ENCODE peak calls at places on chromosomes 11 and 22, in four cellular contexts. One of them, this sample, is unnamed. For H3K4me1, the result is how much of the 10 kb centered on the place peaks cover.

GRCh38 chr11:57224537-57224936 is 12.5 kb downstream of the APLNR start:
- DNase-seq in IMR-90: peak
- DNase-seq in H1: no peak
- DNase-seq in mesendoderm: no peak
- DNase-seq in this sample: no peak

GRCh38 chr11:1486054-1486825 is at the start of gene MOB2:
- DNase-seq in IMR-90: peak
- DNase-seq in H1: no peak
- DNase-seq in mesendoderm: no peak
- DNase-seq in this sample: no peak

GRCh38 chr11:130703489-130704190 is 212.6 kb downstream of the SNX19 start:
- DNase-seq in IMR-90: no peak
- DNase-seq in H1: no peak
- DNase-seq in mesendoderm: no peak
- DNase-seq in this sample: no peak

GRCh38 chr11:125063429-125064043 is 431 bp downstream of the SLC37A2 start:
- DNase-seq in IMR-90: no peak
- DNase-seq in H1: no peak
- DNase-seq in mesendoderm: peak
- DNase-seq in this sample: peak

GRCh38 chr11:16382638-16383380 is 26.5 kb upstream of the SOX6 start:
- DNase-seq in IMR-90: peak
- DNase-seq in H1: no peak
- DNase-seq in mesendoderm: no peak
- DNase-seq in this sample: no peak

GRCh38 chr11:13924801-13925327 is 37.7 kb upstream of the SPON1 start:
- DNase-seq in IMR-90: no peak
- DNase-seq in H1: no peak
- DNase-seq in mesendoderm: peak
- DNase-seq in this sample: no peak

GRCh38 chr11:129724866-129725265 is 90.8 kb upstream of the TMEM45B start:
- DNase-seq in IMR-90: no peak
- DNase-seq in H1: no peak
- DNase-seq in mesendoderm: no peak
- DNase-seq in this sample: no peak

GRCh38 chr11:44934735-44935250 is 15.9 kb downstream of the TP53I11 start:
- DNase-seq in IMR-90: no peak
- DNase-seq in H1: no peak
- DNase-seq in mesendoderm: no peak
- DNase-seq in this sample: no peak

GRCh38 chr11:130467116-130467990 is 18.9 kb downstream of the ADAMTS15 start:
- DNase-seq in IMR-90: no peak
- DNase-seq in H1: no peak
- DNase-seq in mesendoderm: no peak
- DNase-seq in this sample: no peak

GRCh38 chr11:117328414-117329010 is 858 bp downstream of the CEP164 start:
- DNase-seq in IMR-90: peak
- DNase-seq in H1: no peak
- DNase-seq in mesendoderm: peak
- DNase-seq in this sample: peak

GRCh38 chr11:13391217-13391616 is 71.8 kb downstream of the BTBD10 start:
- DNase-seq in IMR-90: no peak
- DNase-seq in H1: no peak
- DNase-seq in mesendoderm: no peak
- DNase-seq in this sample: no peak

GRCh38 chr11:33941637-33942160 is 49.8 kb upstream of the LMO2 start:
- DNase-seq in IMR-90: no peak
- DNase-seq in H1: no peak
- DNase-seq in mesendoderm: peak
- DNase-seq in this sample: no peak

GRCh38 chr22:49553076-49553475 is 274.6 kb downstream of the BRD1 start:
- DNase-seq in IMR-90: no peak
- DNase-seq in H1: no peak
- DNase-seq in mesendoderm: no peak
- DNase-seq in this sample: no peak

GRCh38 chr22:35510481-35510934 is 30.1 kb upstream of the RASD2 start:
- DNase-seq in IMR-90: peak
- DNase-seq in H1: no peak
- DNase-seq in mesendoderm: no peak
- DNase-seq in this sample: no peak
- H2BK15ac ChIP-seq in IMR-90: no peak
- H2BK15ac ChIP-seq in H1: peak
- H2BK15ac ChIP-seq in mesendoderm: no peak
- H2BK15ac ChIP-seq in this sample: no peak

GRCh38 chr22:36318442-36318841 is 65.5 kb downstream of the APOL1 start:
- DNase-seq in IMR-90: no peak
- DNase-seq in H1: no peak
- DNase-seq in mesendoderm: no peak
- DNase-seq in this sample: no peak
- H3K56ac ChIP-seq in IMR-90: no peak
- H3K56ac ChIP-seq in H1: no peak
- H3K56ac ChIP-seq in mesendoderm: no peak
- H3K56ac ChIP-seq in this sample: no peak

GRCh38 chr11:61975638-61976419 is 8.4 kb upstream of the FTH1 start:
- DNase-seq in IMR-90: no peak
- DNase-seq in H1: no peak
- DNase-seq in mesendoderm: no peak
- DNase-seq in this sample: no peak
- H3K4me1 ChIP-seq in IMR-90: under half
- H3K4me1 ChIP-seq in H1: under half
- H3K4me1 ChIP-seq in mesendoderm: under half
- H3K4me1 ChIP-seq in this sample: under half

GRCh38 chr22:39095971-39096370 is 1.1 kb upstream of the APOBEC3H start:
- DNase-seq in IMR-90: no peak
- DNase-seq in H1: no peak
- DNase-seq in mesendoderm: no peak
- DNase-seq in this sample: no peak

GRCh38 chr22:39098026-39098425 is 982 bp downstream of the APOBEC3H start:
- DNase-seq in IMR-90: no peak
- DNase-seq in H1: no peak
- DNase-seq in mesendoderm: peak
- DNase-seq in this sample: peak

GRCh38 chr22:39098576-39098975 is 1.5 kb downstream of the APOBEC3H start:
- DNase-seq in IMR-90: no peak
- DNase-seq in H1: no peak
- DNase-seq in mesendoderm: no peak
- DNase-seq in this sample: no peak

GRCh38 chr22:39094717-39095389 is 2.2 kb upstream of the APOBEC3H start:
- DNase-seq in IMR-90: no peak
- DNase-seq in H1: no peak
- DNase-seq in mesendoderm: peak
- DNase-seq in this sample: no peak

DNA sequence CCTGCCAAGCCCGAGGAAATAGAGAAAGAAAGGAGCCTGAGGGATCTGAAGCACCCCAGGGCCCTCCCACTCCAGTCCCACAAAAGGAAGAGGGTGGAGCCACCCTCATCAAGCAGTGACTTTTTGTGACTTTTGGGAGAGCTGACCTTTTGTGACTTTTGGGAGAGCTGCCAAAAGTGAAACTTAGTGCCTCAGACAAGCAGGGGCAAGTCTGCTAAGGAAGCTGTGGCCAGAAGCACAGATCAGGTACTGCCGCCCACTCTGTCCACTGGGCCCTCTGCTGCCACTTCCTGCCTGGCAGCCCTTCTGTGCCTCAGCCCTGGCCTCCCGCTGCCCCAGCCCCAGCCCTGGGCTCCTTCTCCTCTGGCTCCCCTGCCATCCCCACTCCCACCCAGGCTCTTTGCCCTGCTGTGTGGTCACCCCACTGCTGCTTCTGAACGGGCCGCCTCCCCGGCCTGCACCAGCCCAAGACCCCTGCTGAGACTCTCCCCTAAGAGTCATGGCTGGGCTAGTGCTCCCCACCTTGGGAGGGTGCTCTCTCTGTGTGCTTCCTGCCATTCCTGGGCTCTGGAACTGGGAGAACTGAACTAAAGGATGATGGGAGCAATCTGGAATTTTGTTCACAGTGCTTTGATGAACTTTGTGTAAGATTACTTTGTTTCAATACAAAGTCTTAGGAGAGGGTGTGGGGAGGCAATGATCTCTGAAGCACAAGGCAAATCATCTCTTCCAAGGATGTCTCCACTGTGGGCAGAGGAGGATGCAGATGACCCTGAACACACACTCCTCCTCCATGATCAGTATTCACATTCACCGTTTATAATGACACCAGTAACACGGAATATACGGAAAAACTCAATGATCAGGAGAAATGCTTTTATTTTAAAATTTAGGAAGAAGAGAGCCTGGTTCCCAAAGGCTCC is at the start of gene APOBEC3H:
- DNase-seq in IMR-90: no peak
- DNase-seq in H1: no peak
- DNase-seq in mesendoderm: no peak
- DNase-seq in this sample: no peak
- H2BK15ac ChIP-seq in IMR-90: no peak
- H2BK15ac ChIP-seq in H1: peak
- H2BK15ac ChIP-seq in mesendoderm: no peak
- H2BK15ac ChIP-seq in this sample: no peak

GRCh38 chr11:104320956-104321355 is 157.0 kb upstream of the PDGFD start:
- DNase-seq in IMR-90: no peak
- DNase-seq in H1: no peak
- DNase-seq in mesendoderm: no peak
- DNase-seq in this sample: no peak
- H3K56ac ChIP-seq in IMR-90: no peak
- H3K56ac ChIP-seq in H1: no peak
- H3K56ac ChIP-seq in mesendoderm: no peak
- H3K56ac ChIP-seq in this sample: no peak

DNA sequence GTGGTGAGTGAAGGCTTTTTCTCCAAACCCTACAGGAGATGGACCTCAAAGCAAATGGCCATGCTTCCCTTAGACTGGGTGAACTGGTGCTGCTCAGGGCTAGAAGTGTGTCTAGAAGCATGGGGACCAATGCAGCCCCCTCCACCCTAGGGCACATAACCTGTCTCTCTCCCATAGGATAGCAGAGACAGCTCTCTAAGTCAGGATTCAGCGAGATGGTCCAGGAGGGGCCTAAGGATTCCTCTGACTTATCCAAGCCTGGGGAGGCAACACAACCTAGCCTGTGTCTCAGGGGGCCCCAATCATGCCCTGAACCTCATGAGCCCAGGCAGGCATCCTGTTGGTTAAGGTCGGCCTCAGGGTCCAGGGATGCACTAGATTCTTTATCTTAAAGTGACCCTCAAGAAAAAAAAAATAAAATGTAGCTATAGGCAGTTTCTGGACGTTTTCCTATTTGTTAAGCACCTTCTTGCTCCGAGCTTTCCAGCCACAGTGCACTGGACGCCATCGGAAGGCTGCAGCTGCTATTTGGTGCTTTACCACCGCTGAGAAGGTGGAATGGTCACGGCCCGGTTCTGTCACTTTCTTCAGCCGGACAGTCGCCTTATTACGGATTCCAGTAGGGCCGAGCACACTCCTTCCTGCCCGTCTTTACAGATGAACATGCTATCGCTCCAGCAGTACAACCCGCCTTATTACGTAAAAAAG is 5.0 kb upstream of the CCND1 start:
- DNase-seq in IMR-90: no peak
- DNase-seq in H1: no peak
- DNase-seq in mesendoderm: no peak
- DNase-seq in this sample: no peak
- H3K4me1 ChIP-seq in IMR-90: under half
- H3K4me1 ChIP-seq in H1: under half
- H3K4me1 ChIP-seq in mesendoderm: under half
- H3K4me1 ChIP-seq in this sample: under half

This sample was measured in H9.